ENCODE peak calls at places on chromosome 6, in six cellular contexts. T is effector memory CD4-positive, alpha-beta T cell; V is CD8-positive, alpha-beta T cell; X is upper lobe of left lung; L is substantia nigra; D is right lobe of liver. E is an unnamed sample.
A peak's percentile ranks its signal among the peaks of the same experiment; 100 is the strongest.

GRCh38 chr6:81793811-81794210 is 41.3 kb upstream of the TENT5A start:
- DNase-seq in T (no peak), V (no peak), X (no peak), L (no peak), D (no peak), E (no peak)

GRCh38 chr6:113595921-113596376 is 261.2 kb upstream of the MARCKS start:
- DNase-seq in T (no peak), V (no peak), X (no peak), L (no peak), D (no peak), E (no peak)

GRCh38 chr6:26048590-26048989 is 38.6 kb upstream of the HFE start:
- DNase-seq in T (no peak), V (no peak), X (no peak), L (no peak), D (no peak), E (no peak)

GRCh38 chr6:114092943-114093342 is 122.0 kb upstream of the HDAC2 start:
- DNase-seq in T (no peak), V (no peak), X (no peak), L (no peak), D (no peak), E (no peak)

GRCh38 chr6:29723666-29724588 is 693 bp downstream of the HLA-F start:
- DNase-seq in T (peak; percentile 75), V (peak; percentile 75), X (peak; percentile 57), L (no peak), D (peak; percentile 64), E (no peak)

GRCh38 chr6:122792796-122793195 is 3.7 kb downstream of the SMPDL3A start:
- DNase-seq in T (no peak), V (no peak), X (no peak), L (no peak), D (no peak), E (no peak)

GRCh38 chr6:20117474-20117873 is 94.8 kb downstream of the MBOAT1 start:
- DNase-seq in T (no peak), V (no peak), X (no peak), L (no peak), D (no peak), E (no peak)

GRCh38 chr6:73854998-73855718 is 159.2 kb downstream of the CD109 start:
- DNase-seq in T (peak; percentile 6), V (peak; percentile 27), X (no peak), L (no peak), D (no peak), E (no peak)

GRCh38 chr6:122947355-122947754 is 48.7 kb upstream of the CLVS2 start:
- DNase-seq in T (no peak), V (no peak), X (no peak), L (no peak), D (no peak), E (no peak)

GRCh38 chr6:167538746-167539145 is 213.9 kb downstream of the TTLL2 start:
- DNase-seq in T (no peak), V (no peak), X (no peak), L (no peak), D (no peak), E (no peak)

GRCh38 chr6:166058064-166058739 is 109.4 kb downstream of the TBXT start:
- DNase-seq in T (no peak), V (no peak), X (no peak), L (no peak), D (no peak), E (peak; percentile 64)

GRCh38 chr6:2713473-2714358 is 37.0 kb downstream of the MYLK4 start:
- DNase-seq in T (no peak), V (no peak), X (no peak), L (no peak), D (no peak), E (no peak)

GRCh38 chr6:55943329-55943728 is 67.9 kb upstream of the BMP5 start:
- DNase-seq in T (no peak), V (no peak), X (no peak), L (no peak), D (no peak), E (no peak)

GRCh38 chr6:158396136-158396535 is 83.9 kb downstream of the TULP4 start:
- DNase-seq in T (no peak), V (no peak), X (no peak), L (no peak), D (no peak), E (no peak)

GRCh38 chr6:144055121-144055931 is 40.0 kb downstream of the SF3B5 start:
- DNase-seq in T (peak; percentile 20), V (peak; percentile 47), X (no peak), L (no peak), D (no peak), E (no peak)

GRCh38 chr6:2171728-2172127 is 73.7 kb downstream of the GMDS start:
- DNase-seq in T (no peak), V (no peak), X (no peak), L (no peak), D (no peak), E (no peak)

GRCh38 chr6:19415605-19416326 is 421.4 kb upstream of the ID4 start:
- DNase-seq in T (no peak), V (no peak), X (no peak), L (no peak), D (no peak), E (no peak)

GRCh38 chr6:20608905-20609304 is 74.6 kb downstream of the CDKAL1 start:
- DNase-seq in T (no peak), V (no peak), X (no peak), L (no peak), D (no peak), E (no peak)

GRCh38 chr6:157045831-157046454 is 268.8 kb downstream of the ARID1B start:
- DNase-seq in T (no peak), V (no peak), X (no peak), L (no peak), D (no peak), E (no peak)

GRCh38 chr6:11251553-11252358 is 19.3 kb upstream of the NEDD9 start:
- DNase-seq in T (no peak), V (no peak), X (peak; percentile 43), L (peak; percentile 17), D (no peak), E (peak; percentile 61)

GRCh38 chr6:83509416-83509815 is 2.9 kb upstream of the PRSS35 start:
- DNase-seq in T (no peak), V (no peak), X (no peak), L (no peak), D (no peak), E (no peak)

GRCh38 chr6:158505194-158505593 is 54.7 kb upstream of the TMEM181 start:
- DNase-seq in T (no peak), V (no peak), X (no peak), L (no peak), D (no peak), E (no peak)

GRCh38 chr6:52517502-52518278 is 59.2 kb downstream of the TRAM2 start:
- DNase-seq in T (no peak), V (no peak), X (peak; percentile 70), L (peak; percentile 36), D (peak; percentile 88), E (peak; percentile 73)

GRCh38 chr6:118685823-118686449 is 34.5 kb upstream of the CEP85L start:
- DNase-seq in T (no peak), V (no peak), X (no peak), L (no peak), D (no peak), E (no peak)

GRCh38 chr6:39279539-39279938 is 34.7 kb downstream of the KCNK17 start:
- DNase-seq in T (no peak), V (no peak), X (no peak), L (no peak), D (peak; percentile 67), E (no peak)

GRCh38 chr6:21935561-21936028 is 342.0 kb downstream of the SOX4 start:
- DNase-seq in T (no peak), V (no peak), X (peak; percentile 59), L (no peak), D (peak; percentile 23), E (no peak)

GRCh38 chr6:37940074-37940847 is 120.7 kb downstream of the ZFAND3 start:
- DNase-seq in T (no peak), V (no peak), X (peak; percentile 29), L (peak; percentile 5), D (no peak), E (no peak)

GRCh38 chr6:14142816-14143215 is 25.2 kb downstream of the CD83 start:
- DNase-seq in T (no peak), V (no peak), X (no peak), L (no peak), D (no peak), E (no peak)

GRCh38 chr6:114075777-114076176 is 104.8 kb upstream of the HDAC2 start:
- DNase-seq in T (no peak), V (no peak), X (no peak), L (no peak), D (no peak), E (no peak)

GRCh38 chr6:118771253-118771652 is 119.9 kb upstream of the CEP85L start:
- DNase-seq in T (no peak), V (no peak), X (no peak), L (no peak), D (no peak), E (no peak)

DNA sequence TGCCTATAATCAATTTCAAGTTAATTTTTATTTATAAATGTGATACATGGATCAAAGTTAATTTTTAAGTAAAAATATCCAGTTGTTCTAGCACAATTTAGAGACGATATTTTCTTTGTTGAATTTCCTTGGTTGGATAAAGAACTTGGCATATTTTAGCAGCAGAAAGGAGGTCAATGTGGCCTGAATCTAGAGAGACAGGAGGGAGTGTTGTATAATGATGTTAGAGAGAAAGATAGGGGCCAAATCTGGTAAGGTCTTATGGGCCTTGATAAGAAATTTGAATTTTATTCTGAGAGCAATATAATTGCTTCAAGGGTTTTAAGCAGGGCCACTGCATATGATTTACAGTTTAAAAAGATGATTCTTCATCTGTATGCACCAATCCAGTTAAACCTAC is 79.4 kb upstream of the OGFRL1 start:
- DNase-seq in T (no peak), V (no peak), X (no peak), L (no peak), D (no peak), E (no peak)
- H3K27ac ChIP-seq in T (no peak overlapping the region), V (no peak overlapping the region), X (no peak overlapping the region), L (no peak overlapping the region), D (no peak overlapping the region), E (no peak overlapping the region)

GRCh38 chr6:169451065-169451840 is 197.6 kb upstream of the THBS2 start:
- DNase-seq in T (no peak), V (no peak), X (no peak), L (no peak), D (no peak), E (no peak)
- H3K27ac ChIP-seq in T (no peak overlapping the region), V (no peak overlapping the region), X (peak overlapping the region; percentile 65), L (no peak overlapping the region), D (no peak overlapping the region), E (no peak overlapping the region)

GRCh38 chr6:151240861-151241642 is 1.3 kb downstream of the AKAP12 start:
- DNase-seq in T (no peak), V (no peak), X (peak; percentile 31), L (peak; percentile 32), D (peak; percentile 43), E (peak; percentile 7)
- H3K27ac ChIP-seq in T (no peak overlapping the region), V (no peak overlapping the region), X (peak overlapping the region; percentile 95), L (no peak overlapping the region), D (peak overlapping the region; percentile 60), E (peak overlapping the region; percentile 82)

DNA sequence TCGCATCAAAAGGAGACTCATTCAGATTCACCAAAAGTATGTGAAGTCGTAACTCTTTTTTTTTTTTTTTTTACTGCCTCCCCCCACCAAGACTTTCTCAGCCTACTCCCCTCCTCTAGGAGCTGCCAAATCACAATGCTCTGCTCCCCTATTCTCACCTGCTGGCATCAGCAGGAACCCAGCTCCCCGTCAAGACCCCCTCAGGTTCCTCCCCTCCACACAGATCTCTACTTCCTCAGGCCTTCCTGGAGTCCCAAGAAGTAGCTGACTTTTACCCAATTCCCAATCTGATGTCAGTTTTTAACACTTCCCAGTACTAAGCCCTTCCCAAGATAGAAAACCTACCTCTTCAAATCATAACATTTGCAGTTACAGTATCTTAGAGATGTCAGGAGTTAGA is 39.3 kb downstream of the ARHGAP18 start:
- DNase-seq in T (no peak), V (no peak), X (no peak), L (no peak), D (no peak), E (no peak)
- H3K27ac ChIP-seq in T (no peak overlapping the region), V (no peak overlapping the region), X (no peak overlapping the region), L (no peak overlapping the region), D (no peak overlapping the region), E (no peak overlapping the region)

E was measured in caudate nucleus.